ENCODE peak calls at places on chromosomes 1 and 21, in eight cellular contexts. P is adrenal gland, N is GM13976, E is GM12865, S is tibial artery, L is cardiac muscle cell, O is GM23338, I is fibroblast of lung. F is an unnamed sample.

GRCh38 chr1:103459385-103459784 is 66.1 kb upstream of the RNPC3 start:
- DNase-seq in P (no peak), N (no peak), E (no peak), S (no peak), L (no peak), O (no peak), I (peak; percentile 68), F (no peak)

GRCh38 chr1:151060241-151061011 is at the start of gene MLLT11:
- DNase-seq in P (peak; percentile 54), N (peak; percentile 47), E (no peak), S (no peak), L (peak; percentile 88), O (peak; percentile 94), I (peak; percentile 86), F (peak; percentile 45)

GRCh38 chr1:54825696-54826095 is 24.6 kb upstream of the TTC22 start:
- DNase-seq in P (no peak), N (no peak), E (no peak), S (no peak), L (no peak), O (no peak), I (no peak), F (no peak)

GRCh38 chr1:2087766-2088165 is 37.6 kb downstream of the PRKCZ start:
- DNase-seq in P (no peak), N (no peak), E (no peak), S (no peak), L (no peak), O (no peak), I (no peak), F (no peak)

GRCh38 chr1:230281531-230281930 is 144.6 kb downstream of the PGBD5 start:
- DNase-seq in P (no peak), N (no peak), E (no peak), S (peak; percentile 5), L (no peak), O (no peak), I (no peak), F (no peak)

GRCh38 chr21:27425172-27425571 is 458.3 kb upstream of the ADAMTS5 start:
- DNase-seq in P (no peak), N (no peak), E (no peak), S (no peak), L (peak; percentile 9), O (peak; percentile 58), I (no peak), F (no peak)

GRCh38 chr1:240508950-240509349 is 103.0 kb downstream of the GREM2 start:
- DNase-seq in P (no peak), N (no peak), E (no peak), S (no peak), L (no peak), O (no peak), I (no peak), F (no peak)

GRCh38 chr1:63322248-63322943 is at the start of gene FOXD3:
- DNase-seq in P (peak; percentile 64), N (peak; percentile 72), E (peak; percentile 71), S (no peak), L (peak; percentile 60), O (peak; percentile 95), I (no peak), F (peak; percentile 55)

GRCh38 chr1:206931709-206932108 is 10.0 kb upstream of the FCMR start:
- DNase-seq in P (no peak), N (peak; percentile 62), E (peak; percentile 66), S (no peak), L (no peak), O (peak; percentile 62), I (no peak), F (no peak)

GRCh38 chr1:2602311-2602835 is 15.8 kb downstream of the PRXL2B start:
- DNase-seq in P (peak; percentile 15), N (no peak), E (no peak), S (no peak), L (no peak), O (no peak), I (no peak), F (no peak)

GRCh38 chr1:153985984-153986761 is at the start of gene RAB13:
- DNase-seq in P (peak; percentile 87), N (peak; percentile 57), E (peak; percentile 48), S (peak; percentile 88), L (peak; percentile 89), O (peak; percentile 91), I (peak; percentile 83), F (peak; percentile 81)

GRCh38 chr1:152392909-152393308 is 21.2 kb downstream of the CRNN start:
- DNase-seq in P (no peak), N (no peak), E (no peak), S (no peak), L (no peak), O (no peak), I (peak; percentile 1), F (no peak)

GRCh38 chr1:206674745-206675175 is 9.9 kb upstream of the MAPKAPK2 start:
- DNase-seq in P (no peak), N (no peak), E (no peak), S (peak; percentile 81), L (no peak), O (no peak), I (peak; percentile 100), F (no peak)

GRCh38 chr21:35438643-35439404 is 389.7 kb upstream of the RUNX1 start:
- DNase-seq in P (no peak), N (peak; percentile 17), E (peak; percentile 50), S (no peak), L (no peak), O (no peak), I (peak; percentile 30), F (no peak)

GRCh38 chr1:244319283-244320132 is 132.2 kb downstream of the ADSS2 start:
- DNase-seq in P (no peak), N (peak; percentile 59), E (peak; percentile 85), S (no peak), L (no peak), O (no peak), I (peak; percentile 82), F (no peak)

GRCh38 chr21:42377211-42377950 is 11.0 kb upstream of the TFF1 start:
- DNase-seq in P (no peak), N (no peak), E (no peak), S (no peak), L (no peak), O (no peak), I (no peak), F (no peak)

GRCh38 chr1:232226197-232226681 is 403.7 kb downstream of the SIPA1L2 start:
- DNase-seq in P (no peak), N (no peak), E (peak; percentile 29), S (no peak), L (peak; percentile 35), O (peak; percentile 80), I (peak; percentile 81), F (peak; percentile 5)

GRCh38 chr1:223819730-223820514 is 25.8 kb downstream of the TP53BP2 start:
- DNase-seq in P (no peak), N (no peak), E (no peak), S (no peak), L (no peak), O (no peak), I (peak; percentile 60), F (no peak)

GRCh38 chr1:67942269-67942668 is 108.2 kb downstream of the DIRAS3 start:
- DNase-seq in P (no peak), N (no peak), E (no peak), S (no peak), L (no peak), O (no peak), I (no peak), F (no peak)

GRCh38 chr1:64472805-64473204 is 2.9 kb downstream of the CACHD1 start:
- DNase-seq in P (no peak), N (no peak), E (no peak), S (no peak), L (no peak), O (peak; percentile 98), I (no peak), F (no peak)

DNA sequence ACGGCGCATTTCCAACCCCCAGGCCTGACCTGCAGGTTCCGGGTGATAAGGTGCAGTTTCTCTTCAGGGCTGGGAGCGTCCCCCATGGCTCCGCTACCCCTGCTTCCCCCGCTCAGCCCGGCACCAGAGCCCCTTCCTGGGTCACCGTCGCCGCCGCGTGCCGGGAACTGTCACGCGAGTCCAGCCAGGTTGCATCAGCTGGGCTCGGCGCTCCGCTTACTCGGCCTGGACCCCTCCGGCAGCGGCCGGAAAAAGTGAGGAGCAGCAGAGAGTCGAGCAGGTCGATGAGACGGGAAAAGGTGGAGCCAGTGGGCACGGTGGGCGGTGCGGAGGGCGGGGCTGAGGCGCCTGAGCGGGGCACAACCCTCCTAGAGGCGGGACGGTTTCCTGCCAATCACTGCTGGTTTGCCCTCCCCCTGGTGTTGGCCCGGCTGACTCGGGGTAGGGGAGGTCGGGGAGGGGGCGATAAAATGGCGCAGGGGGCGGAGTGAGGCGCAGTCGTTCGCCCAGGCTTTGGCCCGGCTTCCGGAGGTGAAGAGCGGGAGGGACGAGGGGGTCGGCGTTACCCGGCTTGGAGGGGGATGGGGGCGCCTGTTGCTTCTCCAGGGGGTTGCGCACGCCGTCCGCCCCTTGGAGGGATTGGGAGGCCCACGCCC is at the start of the genes S100PBP and YARS1:
- DNase-seq in P (peak; percentile 100), N (peak; percentile 99), E (peak; percentile 99), S (peak; percentile 99), L (peak; percentile 99), O (peak; percentile 98), I (peak; percentile 97), F (peak; percentile 100)
- TF ChIP-seq CTCF in P (no peak), N (no peak), E (no peak), S (no peak), L (no peak), O (no peak), I (no peak), F (no peak)

DNA sequence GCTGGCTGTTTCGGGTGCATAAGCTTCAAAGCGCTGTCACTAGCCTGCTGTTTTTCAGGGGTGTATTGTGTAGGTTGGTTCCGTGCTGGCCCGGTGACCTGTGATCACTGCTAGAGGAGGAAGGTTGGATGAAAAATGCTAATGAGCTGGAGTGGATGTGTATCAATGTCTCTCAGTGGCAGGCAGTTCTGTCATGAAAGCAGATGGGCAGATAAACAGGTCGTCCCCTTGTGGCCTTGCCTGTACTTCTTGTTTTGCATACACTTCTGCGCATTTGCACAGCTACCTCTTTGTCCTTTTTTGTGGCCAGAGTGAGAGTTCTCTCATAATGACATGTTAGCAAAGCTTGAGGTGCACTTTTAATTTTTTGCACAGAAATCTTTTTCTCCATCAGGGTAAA is 2.9 kb downstream of the SELENON start:
- DNase-seq in P (no peak), N (peak; percentile 74), E (peak; percentile 81), S (no peak), L (no peak), O (no peak), I (no peak), F (no peak)
- TF ChIP-seq CTCF in P (no peak), N (no peak), E (no peak), S (no peak), L (no peak), O (no peak), I (no peak), F (no peak)

DNA sequence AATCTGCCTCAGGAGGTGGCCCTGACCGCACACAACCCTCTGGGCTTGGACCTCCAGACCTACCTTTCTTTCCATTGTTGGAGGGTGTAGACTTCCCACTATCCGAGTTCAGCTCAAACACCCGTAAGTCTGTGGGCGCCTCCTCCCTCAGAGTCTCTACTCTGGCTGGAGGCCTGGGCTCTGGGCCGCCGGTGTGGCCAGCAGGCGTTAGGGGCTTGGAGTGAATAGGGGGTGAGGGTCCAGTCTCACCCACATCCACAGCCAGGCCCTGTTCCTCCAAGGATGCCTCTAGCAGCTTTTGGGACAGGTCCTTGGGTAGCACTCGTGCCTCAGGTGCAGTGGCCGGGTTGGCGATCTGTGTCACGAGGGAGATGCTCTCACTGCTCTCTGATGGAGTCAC is 13.9 kb downstream of the TSSK3 start:
- DNase-seq in P (no peak), N (no peak), E (no peak), S (no peak), L (no peak), O (no peak), I (no peak), F (no peak)
- TF ChIP-seq CTCF in P (no peak), N (no peak), E (no peak), S (no peak), L (no peak), O (no peak), I (no peak), F (no peak)

GRCh38 chr1:20727746-20728316 is 4.7 kb downstream of the SH2D5 start:
- DNase-seq in P (no peak), N (peak; percentile 39), E (peak; percentile 21), S (no peak), L (no peak), O (peak; percentile 83), I (no peak), F (no peak)
- TF ChIP-seq CTCF in P (no peak), N (peak; percentile 24), E (peak; percentile 4), S (no peak), L (no peak), O (peak; percentile 73), I (no peak), F (no peak)